ENCODE peak calls at places on chromosome 10, in six cellular contexts. One of them, this sample, is unnamed.

GRCh38 chr10:36538945-36539586 is 586.3 kb upstream of the ANKRD30A start:
- DNase-seq in right lobe of liver: no peak
- DNase-seq in tibial nerve: no peak
- DNase-seq in NB4: peak
- DNase-seq in A549: no peak
- DNase-seq in heart left ventricle: peak
- DNase-seq in this sample: no peak

GRCh38 chr10:117345143-117345542 is 30.1 kb downstream of the PDZD8 start:
- DNase-seq in right lobe of liver: no peak
- DNase-seq in tibial nerve: no peak
- DNase-seq in NB4: peak
- DNase-seq in A549: no peak
- DNase-seq in heart left ventricle: no peak
- DNase-seq in this sample: no peak

GRCh38 chr10:79049931-79050895 is 18.6 kb upstream of the ZMIZ1 start:
- DNase-seq in right lobe of liver: peak
- DNase-seq in tibial nerve: no peak
- DNase-seq in NB4: peak
- DNase-seq in A549: no peak
- DNase-seq in heart left ventricle: no peak
- DNase-seq in this sample: no peak

GRCh38 chr10:12888470-12888869 is 113.0 kb downstream of the CCDC3 start:
- DNase-seq in right lobe of liver: no peak
- DNase-seq in tibial nerve: no peak
- DNase-seq in NB4: no peak
- DNase-seq in A549: no peak
- DNase-seq in heart left ventricle: no peak
- DNase-seq in this sample: no peak

GRCh38 chr10:58322072-58322834 is 12.6 kb upstream of the UBE2D1 start:
- DNase-seq in right lobe of liver: no peak
- DNase-seq in tibial nerve: no peak
- DNase-seq in NB4: peak
- DNase-seq in A549: no peak
- DNase-seq in heart left ventricle: no peak
- DNase-seq in this sample: no peak

GRCh38 chr10:43287056-43288007 is 20.5 kb upstream of the RASGEF1A start:
- DNase-seq in right lobe of liver: no peak
- DNase-seq in tibial nerve: no peak
- DNase-seq in NB4: peak
- DNase-seq in A549: peak
- DNase-seq in heart left ventricle: no peak
- DNase-seq in this sample: no peak

GRCh38 chr10:86658261-86658741 is 4.0 kb downstream of the OPN4 start:
- DNase-seq in right lobe of liver: peak
- DNase-seq in tibial nerve: no peak
- DNase-seq in NB4: no peak
- DNase-seq in A549: no peak
- DNase-seq in heart left ventricle: peak
- DNase-seq in this sample: no peak

GRCh38 chr10:115956225-115957009 is 316.6 kb downstream of the GFRA1 start:
- DNase-seq in right lobe of liver: no peak
- DNase-seq in tibial nerve: no peak
- DNase-seq in NB4: no peak
- DNase-seq in A549: no peak
- DNase-seq in heart left ventricle: no peak
- DNase-seq in this sample: no peak

GRCh38 chr10:103673616-103674015 is 180.1 kb downstream of the NEURL1 start:
- DNase-seq in right lobe of liver: no peak
- DNase-seq in tibial nerve: no peak
- DNase-seq in NB4: no peak
- DNase-seq in A549: no peak
- DNase-seq in heart left ventricle: no peak
- DNase-seq in this sample: no peak

GRCh38 chr10:133308431-133309110 is at the start of the genes TUBGCP2 and ZNF511:
- DNase-seq in right lobe of liver: peak
- DNase-seq in tibial nerve: peak
- DNase-seq in NB4: peak
- DNase-seq in A549: peak
- DNase-seq in heart left ventricle: peak
- DNase-seq in this sample: peak

GRCh38 chr10:3783313-3783689 is 1.7 kb downstream of the KLF6 start:
- DNase-seq in right lobe of liver: peak
- DNase-seq in tibial nerve: no peak
- DNase-seq in NB4: peak
- DNase-seq in A549: no peak
- DNase-seq in heart left ventricle: peak
- DNase-seq in this sample: no peak

GRCh38 chr10:11864727-11865126 is 41.6 kb downstream of the PROSER2 start:
- DNase-seq in right lobe of liver: no peak
- DNase-seq in tibial nerve: no peak
- DNase-seq in NB4: no peak
- DNase-seq in A549: no peak
- DNase-seq in heart left ventricle: no peak
- DNase-seq in this sample: no peak

DNA sequence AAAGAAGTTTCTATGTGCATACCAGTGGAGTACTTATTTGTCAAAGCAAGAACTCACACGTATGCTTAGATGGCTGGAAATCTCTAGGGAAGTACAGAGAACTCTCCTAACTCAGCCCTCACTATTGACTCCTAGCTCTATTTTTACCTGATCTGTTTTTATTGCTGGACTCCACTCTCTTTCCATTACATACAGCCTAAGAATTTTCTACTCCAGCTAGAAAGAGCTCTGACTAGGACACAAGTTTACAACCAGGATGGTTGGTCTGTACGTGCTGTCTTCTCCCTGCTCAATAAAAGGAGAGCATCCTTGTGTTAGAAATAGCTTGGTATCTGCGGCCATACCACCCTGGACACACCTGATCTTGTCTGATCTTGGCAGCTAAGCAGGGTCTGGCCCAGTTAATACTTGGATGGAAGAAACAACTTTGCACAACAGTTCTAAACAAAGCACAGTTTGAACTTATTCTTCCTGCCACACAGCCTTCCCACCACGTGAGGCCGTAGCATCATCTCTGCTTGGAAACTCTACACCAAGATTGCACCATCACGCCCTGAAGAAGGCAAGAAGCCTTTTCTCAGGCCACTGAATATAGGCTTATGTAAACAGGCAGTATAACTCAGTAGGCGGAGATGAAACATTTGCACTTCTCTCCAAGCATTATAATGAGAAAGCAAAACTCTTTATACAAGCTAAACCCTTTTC is 50.7 kb downstream of the KCNMA1 start:
- DNase-seq in right lobe of liver: peak
- DNase-seq in tibial nerve: no peak
- DNase-seq in NB4: peak
- DNase-seq in A549: no peak
- DNase-seq in heart left ventricle: no peak
- DNase-seq in this sample: no peak
- TF ChIP-seq POLR2A in right lobe of liver: peak
- TF ChIP-seq POLR2A in tibial nerve: no peak
- TF ChIP-seq POLR2A in NB4: no peak
- TF ChIP-seq POLR2A in A549: no peak
- TF ChIP-seq POLR2A in heart left ventricle: no peak
- TF ChIP-seq POLR2A in this sample: no peak

GRCh38 chr10:68156373-68157185 is 47.3 kb downstream of the MYPN start:
- DNase-seq in right lobe of liver: no peak
- DNase-seq in tibial nerve: peak
- DNase-seq in NB4: peak
- DNase-seq in A549: peak
- DNase-seq in heart left ventricle: peak
- DNase-seq in this sample: no peak
- TF ChIP-seq POLR2A in right lobe of liver: no peak
- TF ChIP-seq POLR2A in tibial nerve: no peak
- TF ChIP-seq POLR2A in NB4: no peak
- TF ChIP-seq POLR2A in A549: no peak
- TF ChIP-seq POLR2A in heart left ventricle: no peak
- TF ChIP-seq POLR2A in this sample: no peak

GRCh38 chr10:91798736-91799579 is 732 bp downstream of the TNKS2 start:
- DNase-seq in right lobe of liver: peak
- DNase-seq in tibial nerve: no peak
- DNase-seq in NB4: peak
- DNase-seq in A549: peak
- DNase-seq in heart left ventricle: no peak
- DNase-seq in this sample: peak
- TF ChIP-seq POLR2A in right lobe of liver: peak
- TF ChIP-seq POLR2A in tibial nerve: no peak
- TF ChIP-seq POLR2A in NB4: no peak
- TF ChIP-seq POLR2A in A549: no peak
- TF ChIP-seq POLR2A in heart left ventricle: no peak
- TF ChIP-seq POLR2A in this sample: no peak

GRCh38 chr10:101031128-101031795 is at the start of the genes PDZD7 and SFXN3:
- DNase-seq in right lobe of liver: peak
- DNase-seq in tibial nerve: peak
- DNase-seq in NB4: peak
- DNase-seq in A549: peak
- DNase-seq in heart left ventricle: peak
- DNase-seq in this sample: peak
- TF ChIP-seq POLR2A in right lobe of liver: peak
- TF ChIP-seq POLR2A in tibial nerve: peak
- TF ChIP-seq POLR2A in NB4: no peak
- TF ChIP-seq POLR2A in A549: peak
- TF ChIP-seq POLR2A in heart left ventricle: no peak
- TF ChIP-seq POLR2A in this sample: no peak

DNA sequence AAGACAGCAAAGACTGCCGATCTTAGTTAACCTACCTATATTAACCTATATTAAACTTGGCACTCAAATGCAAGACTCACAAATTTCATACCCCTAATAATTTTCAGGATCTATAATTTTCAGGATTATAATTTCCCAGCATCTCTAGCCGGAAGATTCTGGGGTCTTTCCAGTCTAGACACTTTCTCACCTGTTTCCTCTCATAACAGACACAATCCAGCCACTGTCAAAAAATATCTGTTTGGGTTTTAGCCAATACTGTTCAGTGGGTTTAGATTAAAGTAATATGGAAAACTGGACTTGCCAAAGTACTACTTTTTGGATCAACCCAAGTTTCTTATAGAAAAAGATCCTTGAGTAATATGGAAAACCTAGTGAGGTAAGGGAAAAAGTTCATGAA is 62.1 kb upstream of the NEBL start:
- DNase-seq in right lobe of liver: no peak
- DNase-seq in tibial nerve: no peak
- DNase-seq in NB4: no peak
- DNase-seq in A549: no peak
- DNase-seq in heart left ventricle: no peak
- DNase-seq in this sample: no peak
- TF ChIP-seq POLR2A in right lobe of liver: no peak
- TF ChIP-seq POLR2A in tibial nerve: no peak
- TF ChIP-seq POLR2A in NB4: no peak
- TF ChIP-seq POLR2A in A549: no peak
- TF ChIP-seq POLR2A in heart left ventricle: no peak
- TF ChIP-seq POLR2A in this sample: no peak

GRCh38 chr10:110434477-110435096 is 63.1 kb upstream of the DUSP5 start:
- DNase-seq in right lobe of liver: peak
- DNase-seq in tibial nerve: no peak
- DNase-seq in NB4: peak
- DNase-seq in A549: no peak
- DNase-seq in heart left ventricle: no peak
- DNase-seq in this sample: no peak

GRCh38 chr10:110433740-110434139 is 64.0 kb upstream of the DUSP5 start:
- DNase-seq in right lobe of liver: peak
- DNase-seq in tibial nerve: no peak
- DNase-seq in NB4: no peak
- DNase-seq in A549: no peak
- DNase-seq in heart left ventricle: no peak
- DNase-seq in this sample: no peak

GRCh38 chr10:110432084-110432483 is 65.6 kb upstream of the DUSP5 start:
- DNase-seq in right lobe of liver: peak
- DNase-seq in tibial nerve: no peak
- DNase-seq in NB4: no peak
- DNase-seq in A549: no peak
- DNase-seq in heart left ventricle: no peak
- DNase-seq in this sample: no peak

GRCh38 chr10:110431659-110432058 is 66.0 kb upstream of the DUSP5 start:
- DNase-seq in right lobe of liver: peak
- DNase-seq in tibial nerve: no peak
- DNase-seq in NB4: no peak
- DNase-seq in A549: no peak
- DNase-seq in heart left ventricle: no peak
- DNase-seq in this sample: no peak

DNA sequence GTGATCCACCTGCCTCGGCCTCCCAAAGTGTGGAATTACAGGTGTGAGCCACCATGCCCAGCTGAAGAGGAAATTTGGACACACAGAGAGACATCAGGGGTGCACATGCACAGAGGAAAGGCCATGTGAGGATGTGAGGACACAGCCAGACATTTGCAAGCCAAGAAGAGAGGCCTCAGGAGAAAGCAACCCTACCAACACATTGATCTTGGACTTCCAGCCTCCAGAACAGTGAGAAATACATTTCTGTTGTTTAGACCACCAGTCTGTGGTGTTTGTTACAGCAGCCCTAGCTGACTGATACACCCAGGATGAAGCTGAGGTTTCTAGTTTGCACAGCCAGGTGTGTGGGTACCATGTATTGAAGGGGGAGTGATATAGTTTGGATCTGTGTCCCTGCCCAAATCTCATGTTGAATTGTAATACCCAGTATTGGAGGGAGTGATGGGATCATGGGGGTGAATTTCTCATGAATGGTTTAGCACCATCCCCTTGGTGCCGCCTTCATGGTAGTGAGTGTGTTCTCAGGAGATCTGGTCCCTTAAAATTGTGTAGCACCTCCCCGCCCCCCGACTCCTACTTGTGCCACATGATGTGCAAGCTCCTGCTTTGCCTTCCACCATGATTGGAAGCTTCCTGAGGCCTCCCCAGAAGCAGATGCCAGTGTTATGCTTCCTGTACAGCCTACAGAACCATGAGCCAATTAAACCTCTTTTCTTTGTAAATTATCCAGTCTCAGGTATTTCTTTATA is 64.7 kb upstream of the DUSP5 start:
- DNase-seq in right lobe of liver: peak
- DNase-seq in tibial nerve: no peak
- DNase-seq in NB4: no peak
- DNase-seq in A549: no peak
- DNase-seq in heart left ventricle: no peak
- DNase-seq in this sample: no peak
- TF ChIP-seq POLR2A in right lobe of liver: no peak
- TF ChIP-seq POLR2A in tibial nerve: no peak
- TF ChIP-seq POLR2A in NB4: no peak
- TF ChIP-seq POLR2A in A549: no peak
- TF ChIP-seq POLR2A in heart left ventricle: no peak
- TF ChIP-seq POLR2A in this sample: no peak